ENCODE peak calls at places on chromosome 9, in ten cellular contexts. Y, R, D, C, G, V, H, M, Z and S are unnamed samples.

GRCh38 chr9:136762915-136763648 is 1.2 kb downstream of the LCN15 start:
- DNase-seq in Y (no peak), R (no peak), D (no peak), C (no peak), G (no peak), V (peak), H (peak), M (peak), Z (peak), S (no peak)

GRCh38 chr9:136530472-136531089 is 15.3 kb downstream of the NOTCH1 start:
- DNase-seq in Y (no peak), R (no peak), D (no peak), C (no peak), G (no peak), V (no peak), H (no peak), M (no peak), Z (no peak), S (no peak)

GRCh38 chr9:15231788-15232635 is 75.0 kb downstream of the TTC39B start:
- DNase-seq in Y (no peak), R (no peak), D (no peak), C (no peak), G (no peak), V (no peak), H (peak), M (peak), Z (peak), S (no peak)

GRCh38 chr9:19032411-19032810 is 598 bp downstream of the SAXO1 start:
- DNase-seq in Y (no peak), R (no peak), D (no peak), C (no peak), G (no peak), V (no peak), H (no peak), M (no peak), Z (no peak), S (no peak)

GRCh38 chr9:109026306-109026705 is 13.0 kb upstream of the CTNNAL1 start:
- DNase-seq in Y (no peak), R (no peak), D (no peak), C (no peak), G (no peak), V (no peak), H (no peak), M (no peak), Z (no peak), S (no peak)

GRCh38 chr9:22469928-22470544 is 23.4 kb downstream of the DMRTA1 start:
- DNase-seq in Y (peak), R (peak), D (no peak), C (no peak), G (no peak), V (no peak), H (peak), M (no peak), Z (peak), S (no peak)

GRCh38 chr9:12822111-12822510 is 47.3 kb downstream of the LURAP1L start:
- DNase-seq in Y (no peak), R (peak), D (no peak), C (no peak), G (no peak), V (no peak), H (no peak), M (no peak), Z (no peak), S (no peak)

GRCh38 chr9:3332802-3333201 is 193.0 kb downstream of the RFX3 start:
- DNase-seq in Y (no peak), R (no peak), D (no peak), C (no peak), G (no peak), V (no peak), H (no peak), M (no peak), Z (no peak), S (no peak)

GRCh38 chr9:134637241-134637640 is 4.4 kb upstream of the COL5A1 start:
- DNase-seq in Y (no peak), R (no peak), D (no peak), C (no peak), G (no peak), V (no peak), H (no peak), M (no peak), Z (no peak), S (no peak)

GRCh38 chr9:112711050-112711689 is 6.7 kb downstream of the INIP start:
- DNase-seq in Y (no peak), R (peak), D (no peak), C (no peak), G (no peak), V (no peak), H (peak), M (no peak), Z (no peak), S (no peak)

GRCh38 chr9:122788831-122789230 is at the start of gene OR5C1:
- DNase-seq in Y (no peak), R (no peak), D (no peak), C (no peak), G (no peak), V (no peak), H (no peak), M (peak), Z (no peak), S (no peak)

GRCh38 chr9:137032893-137033292 is 1.0 kb upstream of the FUT7 start:
- DNase-seq in Y (no peak), R (no peak), D (no peak), C (no peak), G (no peak), V (peak), H (no peak), M (no peak), Z (no peak), S (no peak)

GRCh38 chr9:121963542-121963995 is 129.5 kb downstream of the TTLL11 start:
- DNase-seq in Y (no peak), R (no peak), D (no peak), C (no peak), G (no peak), V (no peak), H (no peak), M (no peak), Z (no peak), S (no peak)

GRCh38 chr9:113580041-113580953 is 116.8 kb downstream of the RGS3 start:
- DNase-seq in Y (peak), R (peak), D (peak), C (peak), G (no peak), V (peak), H (no peak), M (peak), Z (peak), S (no peak)

GRCh38 chr9:125749951-125750655 is 2.9 kb downstream of the PBX3 start:
- DNase-seq in Y (no peak), R (peak), D (no peak), C (no peak), G (no peak), V (no peak), H (peak), M (no peak), Z (no peak), S (no peak)

GRCh38 chr9:68431307-68431706 is 74.9 kb downstream of the PGM5 start:
- DNase-seq in Y (no peak), R (no peak), D (no peak), C (no peak), G (no peak), V (no peak), H (no peak), M (no peak), Z (no peak), S (no peak)

GRCh38 chr9:111301195-111301594 is 28.8 kb downstream of the OR2K2 start:
- DNase-seq in Y (no peak), R (peak), D (no peak), C (no peak), G (peak), V (no peak), H (no peak), M (no peak), Z (no peak), S (no peak)

GRCh38 chr9:16530669-16531461 is 339.6 kb downstream of the BNC2 start:
- DNase-seq in Y (no peak), R (no peak), D (no peak), C (no peak), G (no peak), V (no peak), H (no peak), M (no peak), Z (no peak), S (no peak)

GRCh38 chr9:137021979-137022619 is 5.9 kb downstream of the ABCA2 start:
- DNase-seq in Y (no peak), R (peak), D (no peak), C (peak), G (no peak), V (no peak), H (peak), M (peak), Z (peak), S (no peak)

GRCh38 chr9:21550392-21550791 is 68.3 kb upstream of the IFNE start:
- DNase-seq in Y (no peak), R (no peak), D (no peak), C (no peak), G (no peak), V (no peak), H (no peak), M (no peak), Z (no peak), S (no peak)

GRCh38 chr9:126791406-126792230 is 13.2 kb upstream of the ZBTB43 start:
- DNase-seq in Y (no peak), R (peak), D (no peak), C (no peak), G (peak), V (no peak), H (no peak), M (no peak), Z (no peak), S (no peak)

GRCh38 chr9:85741112-85741874 is 461 bp downstream of the AGTPBP1 start:
- DNase-seq in Y (peak), R (peak), D (no peak), C (peak), G (no peak), V (peak), H (peak), M (peak), Z (peak), S (no peak)

GRCh38 chr9:96859461-96860198 is 5.3 kb upstream of the ZNF782 start:
- DNase-seq in Y (no peak), R (peak), D (no peak), C (no peak), G (no peak), V (no peak), H (peak), M (no peak), Z (no peak), S (peak)

GRCh38 chr9:8855046-8855445 is 1055.5 kb upstream of the DMAC1 start:
- DNase-seq in Y (no peak), R (peak), D (no peak), C (no peak), G (no peak), V (no peak), H (peak), M (no peak), Z (no peak), S (no peak)

GRCh38 chr9:97572196-97572891 is 60.8 kb downstream of the TSTD2 start:
- DNase-seq in Y (no peak), R (no peak), D (no peak), C (no peak), G (no peak), V (no peak), H (no peak), M (no peak), Z (no peak), S (no peak)

GRCh38 chr9:98962861-98963260 is 19.2 kb downstream of the COL15A1 start:
- DNase-seq in Y (no peak), R (no peak), D (no peak), C (no peak), G (no peak), V (no peak), H (no peak), M (no peak), Z (no peak), S (no peak)

GRCh38 chr9:126528967-126529366 is 84.8 kb upstream of the LMX1B start:
- DNase-seq in Y (no peak), R (no peak), D (no peak), C (no peak), G (no peak), V (no peak), H (peak), M (no peak), Z (no peak), S (no peak)

GRCh38 chr9:69158471-69158870 is 15.6 kb upstream of the TJP2 start:
- DNase-seq in Y (no peak), R (no peak), D (no peak), C (no peak), G (no peak), V (no peak), H (no peak), M (no peak), Z (no peak), S (no peak)

GRCh38 chr9:112764837-112765236 is 14.3 kb downstream of the SNX30 start:
- DNase-seq in Y (no peak), R (no peak), D (no peak), C (no peak), G (no peak), V (no peak), H (no peak), M (no peak), Z (no peak), S (no peak)

GRCh38 chr9:81559741-81560140 is 129.6 kb downstream of the TLE1 start:
- DNase-seq in Y (no peak), R (peak), D (no peak), C (no peak), G (peak), V (no peak), H (no peak), M (no peak), Z (no peak), S (no peak)

GRCh38 chr9:90896231-90896630 is 94.6 kb downstream of the SYK start:
- DNase-seq in Y (no peak), R (no peak), D (no peak), C (no peak), G (no peak), V (no peak), H (no peak), M (no peak), Z (no peak), S (no peak)

GRCh38 chr9:128901822-128902221 is 19.0 kb upstream of the PHYHD1 start:
- DNase-seq in Y (no peak), R (no peak), D (no peak), C (no peak), G (no peak), V (no peak), H (no peak), M (no peak), Z (no peak), S (no peak)

GRCh38 chr9:104984994-104985393 is 57.0 kb upstream of the ABCA1 start:
- DNase-seq in Y (no peak), R (no peak), D (no peak), C (no peak), G (no peak), V (no peak), H (peak), M (no peak), Z (no peak), S (peak)

GRCh38 chr9:131525643-131526565 is 5.2 kb downstream of the UCK1 start:
- DNase-seq in Y (no peak), R (no peak), D (no peak), C (no peak), G (no peak), V (no peak), H (no peak), M (no peak), Z (no peak), S (no peak)

DNA sequence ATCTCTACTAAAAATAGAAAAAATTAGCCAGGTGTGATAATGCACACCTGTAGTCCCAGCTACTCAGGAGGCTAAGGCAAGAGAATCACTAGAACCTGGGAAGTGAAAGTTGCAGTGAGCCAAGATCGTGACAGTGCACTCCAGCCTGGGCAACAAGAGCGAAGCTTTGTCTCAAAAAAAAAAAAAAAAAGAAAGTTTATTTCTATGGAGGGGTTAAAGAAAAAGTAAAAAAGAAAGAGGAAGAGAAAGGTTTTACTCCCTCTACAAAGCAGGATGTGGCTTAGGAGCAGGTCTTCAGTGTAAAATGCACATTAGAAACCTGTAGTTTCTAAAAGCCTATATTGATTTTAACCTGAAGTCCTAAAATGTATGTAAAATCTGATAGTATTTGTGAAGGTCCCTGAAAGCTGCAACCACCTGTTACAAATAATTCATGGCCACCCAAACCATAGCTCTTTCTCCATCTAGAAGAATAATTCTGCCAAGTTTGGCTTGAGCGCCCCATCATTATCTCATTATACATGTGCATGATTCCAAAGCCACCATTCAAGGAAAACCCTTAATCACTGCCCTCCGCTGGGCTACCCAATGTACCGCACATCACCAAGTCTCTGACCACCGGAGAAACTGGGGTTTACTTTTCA is 3.4 kb downstream of the FNBP1 start:
- DNase-seq in Y (no peak), R (peak), D (no peak), C (no peak), G (no peak), V (no peak), H (peak), M (no peak), Z (peak), S (no peak)
- TF ChIP-seq CTCF in Y (no peak), R (peak), D (no peak), C (no peak), G (no peak), V (no peak), H (peak), M (no peak), Z (no peak), S (peak)

GRCh38 chr9:33044677-33045282 is 19.7 kb downstream of the DNAJA1 start:
- DNase-seq in Y (no peak), R (no peak), D (no peak), C (no peak), G (no peak), V (peak), H (peak), M (no peak), Z (no peak), S (no peak)
- TF ChIP-seq CTCF in Y (no peak), R (no peak), D (peak), C (no peak), G (no peak), V (no peak), H (peak), M (no peak), Z (no peak), S (peak)

DNA sequence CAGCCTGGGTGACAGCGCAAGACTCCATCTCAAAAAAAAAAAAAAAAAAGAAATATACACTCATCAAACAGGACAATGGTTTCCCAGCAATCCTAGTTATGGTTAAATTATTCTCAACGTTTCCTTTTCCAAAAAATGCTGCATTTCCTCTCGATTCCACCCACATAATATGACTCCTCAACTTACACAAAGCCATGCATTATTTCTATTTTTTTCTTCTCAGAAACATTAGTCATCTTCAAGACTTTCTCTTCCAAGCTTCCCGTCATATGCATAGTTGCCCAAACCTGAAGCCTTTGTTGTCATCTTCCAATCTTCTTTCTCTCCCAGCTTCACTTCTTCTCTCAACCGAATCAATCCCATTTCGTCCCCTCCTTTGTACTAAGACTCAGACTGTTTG is 61.4 kb upstream of the RANBP6 start:
- DNase-seq in Y (no peak), R (peak), D (no peak), C (no peak), G (no peak), V (no peak), H (no peak), M (no peak), Z (no peak), S (no peak)
- TF ChIP-seq CTCF in Y (no peak), R (no peak), D (no peak), C (no peak), G (no peak), V (no peak), H (no peak), M (no peak), Z (no peak), S (no peak)

GRCh38 chr9:17653947-17654346 is 75.1 kb downstream of the SH3GL2 start:
- DNase-seq in Y (no peak), R (no peak), D (no peak), C (no peak), G (no peak), V (no peak), H (no peak), M (no peak), Z (no peak), S (no peak)
- TF ChIP-seq CTCF in Y (no peak), R (no peak), D (no peak), C (no peak), G (no peak), V (no peak), H (no peak), M (no peak), Z (no peak), S (no peak)

DNA sequence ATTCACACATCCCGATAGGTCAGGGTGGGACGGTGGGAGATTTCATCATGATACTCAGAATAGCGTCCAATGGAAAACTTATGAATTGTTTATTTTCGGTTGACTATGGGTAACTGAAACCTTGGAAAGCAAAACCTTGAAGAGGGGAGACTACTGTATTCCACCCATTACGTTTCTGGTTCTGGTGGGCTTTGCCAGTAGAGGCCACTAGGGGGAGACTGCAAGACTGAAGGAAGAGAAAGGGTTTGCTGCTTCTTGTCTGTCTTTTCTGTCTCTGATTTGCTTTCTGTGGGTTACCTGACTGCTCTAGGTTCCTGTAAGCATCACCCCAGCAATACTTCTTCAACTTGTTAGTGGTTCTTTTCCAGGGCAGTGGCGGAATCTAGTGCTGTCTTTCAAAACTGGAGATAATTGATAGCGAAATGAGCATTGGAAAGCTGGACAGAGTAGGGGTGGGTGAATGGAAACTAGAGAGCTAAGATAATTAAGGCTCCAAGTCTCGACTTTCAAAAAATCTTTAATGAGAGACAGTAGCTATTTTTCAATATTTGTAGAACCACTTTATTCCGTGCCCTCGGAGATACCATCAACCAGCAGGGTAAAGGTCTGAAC is 27.0 kb downstream of the GRIN3A start:
- DNase-seq in Y (no peak), R (no peak), D (no peak), C (no peak), G (no peak), V (no peak), H (peak), M (peak), Z (peak), S (no peak)
- TF ChIP-seq CTCF in Y (no peak), R (peak), D (peak), C (peak), G (peak), V (peak), H (peak), M (peak), Z (peak), S (peak)

GRCh38 chr9:120344230-120344629 is 235.7 kb downstream of the CDK5RAP2 start:
- DNase-seq in Y (no peak), R (peak), D (no peak), C (no peak), G (peak), V (no peak), H (no peak), M (no peak), Z (no peak), S (no peak)

GRCh38 chr9:120343416-120343815 is 236.6 kb downstream of the CDK5RAP2 start:
- DNase-seq in Y (no peak), R (no peak), D (no peak), C (no peak), G (no peak), V (no peak), H (no peak), M (no peak), Z (no peak), S (no peak)

GRCh38 chr9:120350596-120350995 is 229.4 kb downstream of the CDK5RAP2 start:
- DNase-seq in Y (no peak), R (no peak), D (no peak), C (no peak), G (no peak), V (no peak), H (no peak), M (no peak), Z (no peak), S (no peak)

GRCh38 chr9:120348951-120349429 is 231.0 kb downstream of the CDK5RAP2 start:
- DNase-seq in Y (no peak), R (peak), D (no peak), C (no peak), G (no peak), V (peak), H (peak), M (peak), Z (peak), S (peak)

GRCh38 chr9:120345379-120345778 is 234.6 kb downstream of the CDK5RAP2 start:
- DNase-seq in Y (no peak), R (no peak), D (no peak), C (no peak), G (no peak), V (no peak), H (no peak), M (no peak), Z (no peak), S (no peak)
- TF ChIP-seq CTCF in Y (no peak), R (no peak), D (no peak), C (no peak), G (no peak), V (no peak), H (no peak), M (no peak), Z (no peak), S (no peak)